ENCODE peak calls at places on chromosomes 13 and 19, in nine cellular contexts. M is DMS53; H is thyroid gland; S is COR-L47; K is hepatocyte; L is CD8-positive, alpha-beta T cell; N is MV-4-11; V is left lung; D is non-pigmented ciliary epithelial cell. W is an unnamed sample.

GRCh38 chr13:40549500-40550094 is 116.8 kb downstream of the FOXO1 start:
- DNase-seq in M (no peak), H (no peak), S (no peak), K (no peak), L (no peak), N (no peak), V (no peak), D (no peak), W (no peak)

GRCh38 chr13:24251525-24251924 is 57.9 kb upstream of the C1QTNF9 start:
- DNase-seq in M (no peak), H (no peak), S (no peak), K (no peak), L (peak; percentile 76), N (no peak), V (no peak), D (no peak), W (no peak)

GRCh38 chr19:41689993-41690800 is 2.1 kb upstream of the CEACAM7 start:
- DNase-seq in M (no peak), H (no peak), S (no peak), K (no peak), L (no peak), N (no peak), V (no peak), D (no peak), W (no peak)

GRCh38 chr19:17156947-17157302 is 58.2 kb upstream of the USE1 start:
- DNase-seq in M (no peak), H (no peak), S (no peak), K (no peak), L (no peak), N (peak; percentile 75), V (peak; percentile 53), D (no peak), W (no peak)

GRCh38 chr13:43792456-43792855 is 5.7 kb upstream of the ENOX1 start:
- DNase-seq in M (no peak), H (no peak), S (no peak), K (no peak), L (no peak), N (peak; percentile 13), V (no peak), D (no peak), W (no peak)

GRCh38 chr19:3304871-3305423 is 61.4 kb upstream of the NFIC start:
- DNase-seq in M (peak; percentile 74), H (peak; percentile 62), S (peak; percentile 63), K (peak; percentile 77), L (peak; percentile 70), N (peak; percentile 75), V (peak; percentile 62), D (no peak), W (peak; percentile 20)

GRCh38 chr19:9406798-9407352 is 28.5 kb downstream of the ZNF266 start:
- DNase-seq in M (peak; percentile 60), H (peak; percentile 77), S (peak; percentile 79), K (no peak), L (peak; percentile 25), N (peak; percentile 32), V (peak; percentile 83), D (peak; percentile 64), W (peak; percentile 17)

GRCh38 chr19:18160792-18161690 is 8.1 kb downstream of the PIK3R2 start:
- DNase-seq in M (peak; percentile 87), H (peak; percentile 63), S (peak; percentile 51), K (peak; percentile 90), L (peak; percentile 82), N (peak; percentile 57), V (peak; percentile 75), D (no peak), W (no peak)

GRCh38 chr13:113158946-113159345 is 498 bp downstream of the PROZ start:
- DNase-seq in M (no peak), H (no peak), S (no peak), K (no peak), L (no peak), N (no peak), V (no peak), D (no peak), W (no peak)

GRCh38 chr19:12840091-12841079 is 2.1 kb downstream of the MAST1 start:
- DNase-seq in M (peak; percentile 53), H (peak; percentile 28), S (peak; percentile 32), K (peak; percentile 79), L (no peak), N (peak; percentile 23), V (peak; percentile 69), D (peak; percentile 19), W (no peak)